ENCODE peak calls at places on chromosomes 1 and 21, in eight cellular contexts. V is BE2C; P is hepatocyte; M is adrenal gland; K is lung; B is right cardiac atrium; X is CD8-positive, alpha-beta memory T cell; H is uterus. D is an unnamed sample. For H3K4me1, the result is how much of the 10 kb centered on the place peaks cover.

GRCh38 chr1:204650911-204651570 is 34.5 kb downstream of the LRRN2 start:
- DNase-seq in X (no peak), V (peak), K (no peak), B (no peak), P (peak), H (no peak), M (no peak), D (no peak)

GRCh38 chr21:38266732-38267131 is 9.9 kb downstream of the KCNJ15 start:
- DNase-seq in H (no peak), X (no peak), K (no peak), B (no peak), M (no peak), P (no peak), V (no peak), D (no peak)

GRCh38 chr1:156128749-156129682 is 14.5 kb downstream of the LMNA start:
- DNase-seq in P (peak), K (no peak), H (peak), X (no peak), M (peak), V (no peak), B (peak), D (peak)

GRCh38 chr21:46168238-46168637 is 12.9 kb upstream of the FTCD start:
- DNase-seq in K (no peak), X (no peak), M (no peak), P (no peak), B (peak), V (no peak), H (peak), D (peak)

GRCh38 chr1:11229178-11229577 is 33.2 kb downstream of the MTOR start:
- DNase-seq in P (no peak), H (no peak), V (no peak), M (no peak), K (no peak), B (no peak), X (no peak), D (no peak)

GRCh38 chr1:184061396-184062003 is 10.0 kb downstream of the TSEN15 start:
- DNase-seq in P (no peak), B (no peak), H (no peak), M (no peak), K (no peak), X (no peak), V (no peak), D (no peak)

GRCh38 chr1:2251363-2251762 is 23.2 kb downstream of the SKI start:
- DNase-seq in X (no peak), K (no peak), H (no peak), V (no peak), B (peak), P (no peak), M (no peak), D (no peak)

GRCh38 chr1:110341872-110342331 is 2.7 kb downstream of the RBM15 start:
- DNase-seq in K (no peak), B (no peak), V (no peak), P (no peak), H (no peak), M (no peak), X (no peak), D (no peak)

GRCh38 chr1:169809370-169810095 is 14.8 kb upstream of the METTL18 start:
- DNase-seq in B (no peak), K (no peak), P (peak), H (no peak), X (no peak), M (peak), V (peak), D (no peak)

GRCh38 chr1:46725736-46726108 is 6.8 kb upstream of the EFCAB14 start:
- DNase-seq in P (peak), V (no peak), B (no peak), K (no peak), M (no peak), H (no peak), X (no peak), D (no peak)

GRCh38 chr1:53330819-53331218 is 2.9 kb upstream of the LRP8 start:
- DNase-seq in V (no peak), B (no peak), M (no peak), K (no peak), H (no peak), P (no peak), X (no peak), D (peak)

GRCh38 chr1:19310720-19311502 is 1.0 kb downstream of the AKR7A2 start:
- DNase-seq in K (no peak), X (no peak), V (no peak), B (no peak), P (no peak), H (no peak), M (no peak), D (no peak)

GRCh38 chr21:27034796-27035195 is 67.9 kb upstream of the ADAMTS5 start:
- DNase-seq in H (no peak), K (no peak), M (no peak), B (no peak), X (no peak), V (no peak), P (no peak), D (no peak)

GRCh38 chr21:25341981-25342380 is 265.3 kb downstream of the MRPL39 start:
- DNase-seq in V (no peak), X (no peak), K (no peak), M (no peak), H (no peak), P (no peak), B (no peak), D (no peak)

GRCh38 chr1:95085376-95085775 is 12.6 kb upstream of the ALG14 start:
- DNase-seq in K (no peak), V (no peak), M (no peak), H (no peak), X (no peak), B (no peak), P (no peak), D (no peak)

GRCh38 chr1:1431006-1431844 is 4.3 kb upstream of the VWA1 start:
- DNase-seq in B (peak), K (no peak), X (no peak), H (no peak), V (no peak), M (no peak), P (no peak), D (peak)

GRCh38 chr1:36845802-36846201 is 188.5 kb downstream of the GRIK3 start:
- DNase-seq in B (no peak), H (no peak), K (no peak), V (no peak), P (no peak), X (no peak), M (no peak), D (no peak)

GRCh38 chr1:107198581-107198980 is 57.7 kb downstream of the NTNG1 start:
- DNase-seq in K (no peak), X (no peak), V (no peak), M (no peak), B (no peak), H (no peak), P (no peak), D (no peak)

GRCh38 chr1:235586992-235587391 is 62.6 kb downstream of the GNG4 start:
- DNase-seq in P (no peak), B (no peak), V (no peak), H (no peak), K (no peak), M (no peak), X (no peak), D (no peak)
- H3K4me1 ChIP-seq in P (under half), B (under half), V (under half), H (under half), K (under half), M (under half), X (under half), D (under half)

GRCh38 chr1:41665962-41666917 is 181.8 kb upstream of the EDN2 start:
- DNase-seq in V (no peak), B (peak), X (no peak), K (no peak), H (no peak), P (no peak), M (no peak), D (no peak)
- H3K4me1 ChIP-seq in V (under half), B (under half), X (half or more), K (under half), H (under half), P (under half), M (under half), D (under half)

DNA sequence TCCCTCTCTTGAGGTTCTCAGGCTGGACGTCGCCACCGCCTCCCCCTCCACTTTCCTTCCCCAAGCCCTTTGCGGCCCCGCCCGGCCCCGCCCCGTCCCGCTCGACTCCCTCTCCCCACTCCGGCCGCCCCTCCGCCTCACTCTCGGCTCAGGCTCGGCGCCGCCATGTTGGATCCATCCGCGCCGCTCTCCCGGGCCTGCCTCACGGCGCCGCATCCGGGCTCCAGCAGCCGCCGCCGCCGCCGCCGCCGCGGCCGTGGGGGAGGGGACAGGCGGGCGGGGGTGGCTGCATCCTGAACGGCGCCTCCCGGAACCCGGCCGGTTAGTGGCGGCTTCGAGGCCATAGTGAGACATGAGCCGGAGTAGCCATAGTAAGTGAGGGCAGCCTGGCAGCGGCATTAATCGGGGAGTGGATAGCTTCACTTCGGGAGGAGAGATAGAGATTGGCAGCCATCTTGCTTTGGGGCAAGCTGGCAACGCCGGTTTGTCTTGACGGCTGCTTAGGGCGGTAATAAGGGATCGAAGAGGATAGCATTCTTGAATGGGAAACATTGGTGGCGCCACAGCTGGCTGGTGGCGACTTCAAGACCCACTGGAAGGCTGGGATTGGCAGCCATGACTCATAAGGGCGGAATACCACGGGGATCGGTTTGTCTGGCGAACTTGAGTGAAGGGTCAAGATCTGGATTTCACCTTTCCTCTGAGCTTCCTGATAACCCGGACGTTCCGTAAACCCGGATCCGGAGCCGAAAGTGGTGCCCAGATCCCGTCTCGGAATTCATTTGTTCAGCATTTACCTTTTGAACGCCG is at the start of gene DEDD:
- DNase-seq in H (peak), X (peak), V (peak), M (peak), B (peak), K (peak), P (peak), D (peak)
- H3K4me1 ChIP-seq in H (under half), X (under half), V (under half), M (under half), B (under half), K (under half), P (under half), D (under half)

DNA sequence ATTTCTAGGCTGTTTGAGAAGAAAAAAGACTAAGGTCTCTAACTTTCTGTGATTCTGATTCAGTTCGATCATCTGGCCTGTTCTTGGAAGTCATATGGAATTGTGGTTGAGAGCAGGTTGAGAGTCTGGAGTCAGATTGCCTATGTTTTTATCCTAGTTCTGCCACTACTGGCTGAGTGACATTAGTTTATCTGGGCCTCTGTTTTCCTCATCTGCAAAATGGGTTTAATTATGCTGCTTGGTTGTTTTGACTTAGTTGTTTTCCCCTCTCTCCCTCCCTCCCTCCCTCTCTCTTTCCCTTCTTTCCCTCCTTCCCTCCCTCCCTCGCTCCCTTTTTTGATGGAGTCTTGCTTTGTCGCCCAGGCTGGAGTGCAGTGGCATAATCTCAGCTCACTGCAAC is 6.2 kb downstream of the MACF1 start:
- DNase-seq in V (no peak), P (no peak), H (no peak), M (no peak), K (no peak), X (no peak), B (no peak), D (no peak)
- H3K4me1 ChIP-seq in V (under half), P (under half), H (under half), M (under half), K (under half), X (under half), B (under half), D (under half)